ENCODE peak calls at places on chromosome 1, in six cellular contexts. P is nephron progenitor cell, W is colonic mucosa, D is breast epithelium, Z is psoas muscle, T is tibial artery. B is an unnamed sample.

GRCh38 chr1:18922319-18922726 is 20.0 kb upstream of the ALDH4A1 start:
- DNase-seq in P (peak; percentile 48), W (peak; percentile 50), D (peak; percentile 78), Z (peak; percentile 83), T (peak; percentile 91), B (no peak)

GRCh38 chr1:2791027-2791760 is 10.3 kb downstream of the TTC34 start:
- DNase-seq in P (no peak), W (no peak), D (no peak), Z (peak; percentile 8), T (no peak), B (no peak)

GRCh38 chr1:196515904-196516303 is 92.3 kb downstream of the KCNT2 start:
- DNase-seq in P (no peak), W (no peak), D (no peak), Z (no peak), T (no peak), B (no peak)

GRCh38 chr1:214632091-214632490 is 29.1 kb downstream of the CENPF start:
- DNase-seq in P (no peak), W (no peak), D (no peak), Z (no peak), T (no peak), B (peak; percentile 31)

GRCh38 chr1:226064816-226065248 is 2.3 kb downstream of the H3-3A start:
- DNase-seq in P (peak; percentile 21), W (peak; percentile 66), D (peak; percentile 42), Z (no peak), T (peak; percentile 43), B (peak; percentile 73)

GRCh38 chr1:82838066-82838465 is 1037.3 kb downstream of the ADGRL2 start:
- DNase-seq in P (no peak), W (no peak), D (no peak), Z (no peak), T (no peak), B (no peak)

GRCh38 chr1:166843769-166844596 is 4.7 kb downstream of the POGK start:
- DNase-seq in P (no peak), W (no peak), D (no peak), Z (no peak), T (no peak), B (no peak)

GRCh38 chr1:107897428-107898339 is 67.3 kb downstream of the VAV3 start:
- DNase-seq in P (no peak), W (no peak), D (no peak), Z (no peak), T (no peak), B (peak; percentile 20)

GRCh38 chr1:63403386-63403785 is 36.0 kb downstream of the ALG6 start:
- DNase-seq in P (no peak), W (no peak), D (no peak), Z (no peak), T (no peak), B (no peak)

GRCh38 chr1:161427733-161428516 is 60.2 kb upstream of the CFAP126 start:
- DNase-seq in P (peak; percentile 23), W (no peak), D (no peak), Z (no peak), T (no peak), B (peak; percentile 56)

GRCh38 chr1:222012816-222013215 is 270.9 kb upstream of the DUSP10 start:
- DNase-seq in P (no peak), W (no peak), D (no peak), Z (no peak), T (no peak), B (no peak)

GRCh38 chr1:16073490-16074104 is at the start of gene FAM131C:
- DNase-seq in P (peak; percentile 67), W (peak; percentile 28), D (no peak), Z (no peak), T (no peak), B (peak; percentile 44)

GRCh38 chr1:74467786-74468377 is 44.5 kb downstream of the LRRC53 start:
- DNase-seq in P (no peak), W (no peak), D (no peak), Z (no peak), T (no peak), B (no peak)

GRCh38 chr1:81803423-81804103 is 2.8 kb downstream of the ADGRL2 start:
- DNase-seq in P (peak; percentile 25), W (peak; percentile 29), D (no peak), Z (no peak), T (no peak), B (no peak)

GRCh38 chr1:109241841-109242301 is 7.5 kb upstream of the CELSR2 start:
- DNase-seq in P (no peak), W (no peak), D (no peak), Z (no peak), T (no peak), B (no peak)

GRCh38 chr1:10781137-10781536 is 15.3 kb downstream of the CASZ1 start:
- DNase-seq in P (no peak), W (no peak), D (no peak), Z (peak; percentile 77), T (no peak), B (no peak)

GRCh38 chr1:48777219-48777895 is 666 bp upstream of the BEND5 start:
- DNase-seq in P (peak; percentile 30), W (peak; percentile 20), D (no peak), Z (no peak), T (no peak), B (peak; percentile 12)

GRCh38 chr1:91397605-91398004 is 7.0 kb downstream of the HFM1 start:
- DNase-seq in P (no peak), W (no peak), D (no peak), Z (no peak), T (no peak), B (no peak)

GRCh38 chr1:3352084-3352951 is 102.1 kb upstream of the ARHGEF16 start:
- DNase-seq in P (peak; percentile 54), W (peak; percentile 34), D (no peak), Z (peak; percentile 37), T (peak; percentile 82), B (no peak)

GRCh38 chr1:180170569-180170968 is 15.9 kb downstream of the QSOX1 start:
- DNase-seq in P (no peak), W (peak; percentile 66), D (no peak), Z (no peak), T (no peak), B (no peak)

GRCh38 chr1:59045636-59046035 is 251.3 kb upstream of the FGGY start:
- DNase-seq in P (no peak), W (no peak), D (no peak), Z (no peak), T (no peak), B (no peak)

GRCh38 chr1:222071313-222071886 is 329.5 kb upstream of the DUSP10 start:
- DNase-seq in P (no peak), W (no peak), D (no peak), Z (no peak), T (no peak), B (no peak)

GRCh38 chr1:65820983-65821382 is 28.3 kb downstream of the PDE4B start:
- DNase-seq in P (no peak), W (no peak), D (no peak), Z (no peak), T (no peak), B (no peak)

GRCh38 chr1:9312183-9312582 is 19.5 kb downstream of the SPSB1 start:
- DNase-seq in P (no peak), W (no peak), D (no peak), Z (no peak), T (no peak), B (no peak)

GRCh38 chr1:246709845-246710244 is 14.4 kb upstream of the SCCPDH start:
- DNase-seq in P (no peak), W (peak; percentile 66), D (no peak), Z (no peak), T (no peak), B (no peak)

GRCh38 chr1:175804556-175804955 is 61.2 kb upstream of the TNR start:
- DNase-seq in P (no peak), W (no peak), D (no peak), Z (no peak), T (no peak), B (no peak)

GRCh38 chr1:19336543-19336942 is 24.4 kb downstream of the SLC66A1 start:
- DNase-seq in P (no peak), W (no peak), D (no peak), Z (no peak), T (no peak), B (peak; percentile 73)

DNA sequence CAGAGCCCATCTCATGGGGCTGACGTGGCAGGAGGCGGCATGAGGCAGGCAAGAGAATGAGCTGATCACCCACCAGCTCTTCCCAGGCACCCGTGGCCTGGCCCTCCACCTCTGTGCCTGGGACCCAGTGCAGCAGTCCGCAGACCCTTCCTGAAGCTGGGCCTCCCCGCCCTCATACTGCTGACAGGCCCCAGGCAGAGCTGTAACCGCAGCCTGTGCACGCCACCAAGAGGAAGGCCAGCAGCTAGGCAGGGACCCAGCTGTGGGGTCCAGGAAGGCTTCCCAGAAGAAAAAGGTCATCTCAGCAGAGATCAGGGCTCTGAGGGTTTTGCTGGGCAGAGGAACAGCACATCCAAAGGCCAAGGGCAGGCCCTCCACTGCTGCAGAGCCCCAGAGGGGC is 9.8 kb upstream of the MTFR1L start:
- DNase-seq in P (no peak), W (no peak), D (no peak), Z (no peak), T (no peak), B (no peak)
- TF ChIP-seq CTCF in P (no peak), W (no peak), D (no peak), Z (no peak), T (no peak), B (no peak)

GRCh38 chr1:172443666-172444453 is at the start of gene PIGC:
- DNase-seq in P (peak; percentile 90), W (peak; percentile 94), D (peak; percentile 79), Z (peak; percentile 90), T (peak; percentile 87), B (peak; percentile 94)
- TF ChIP-seq CTCF in P (peak; percentile 75), W (peak; percentile 78), D (peak; percentile 86), Z (peak; percentile 81), T (peak; percentile 87), B (peak; percentile 85)

DNA sequence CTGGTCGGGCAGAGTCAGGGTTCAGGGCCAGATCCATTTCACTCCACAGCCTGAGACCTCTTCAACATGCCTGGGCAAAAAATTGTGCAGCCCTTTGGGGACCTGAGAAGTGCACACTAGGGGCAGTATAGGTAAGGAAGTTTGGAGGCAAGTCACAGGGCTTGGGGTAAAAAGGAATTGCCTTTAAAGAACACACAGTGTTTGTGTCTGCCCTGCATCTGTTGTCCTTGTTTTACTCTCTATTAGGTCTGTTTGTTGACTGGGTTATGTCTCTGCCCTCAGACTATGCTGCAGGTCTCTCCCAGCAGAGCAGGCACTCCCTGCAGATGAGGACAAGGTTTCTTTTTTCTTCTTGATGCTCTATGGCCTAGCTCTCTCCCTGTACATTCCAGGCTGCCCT is 22.0 kb downstream of the LDLRAD2 start:
- DNase-seq in P (no peak), W (no peak), D (no peak), Z (no peak), T (no peak), B (no peak)
- TF ChIP-seq CTCF in P (no peak), W (no peak), D (no peak), Z (no peak), T (no peak), B (no peak)

GRCh38 chr1:55848906-55849305 is 633.7 kb upstream of the USP24 start:
- DNase-seq in P (no peak), W (no peak), D (no peak), Z (no peak), T (no peak), B (no peak)
- TF ChIP-seq CTCF in P (no peak), W (no peak), D (no peak), Z (no peak), T (no peak), B (no peak)